ENCODE peak calls at places on chromosomes 7 and 10, in ten cellular contexts. One of them, this sample, is unnamed.

GRCh38 chr7:66877577-66878300 is 43.3 kb upstream of the TMEM248 start:
- DNase-seq in mucosa of descending colon: no peak
- DNase-seq in lung: no peak
- DNase-seq in AG04450: no peak
- DNase-seq in lower lobe of right lung: no peak
- DNase-seq in Panc1: no peak
- DNase-seq in upper lobe of left lung: no peak
- DNase-seq in PC-9: no peak
- DNase-seq in tibial nerve: no peak
- DNase-seq in IMR-90: peak
- DNase-seq in this sample: peak

GRCh38 chr7:90520484-90520883 is 51.0 kb downstream of the PTTG1IP2 start:
- DNase-seq in mucosa of descending colon: no peak
- DNase-seq in lung: no peak
- DNase-seq in AG04450: no peak
- DNase-seq in lower lobe of right lung: no peak
- DNase-seq in Panc1: no peak
- DNase-seq in upper lobe of left lung: no peak
- DNase-seq in PC-9: no peak
- DNase-seq in tibial nerve: no peak
- DNase-seq in IMR-90: peak
- DNase-seq in this sample: no peak

GRCh38 chr10:90605506-90605905 is 252.3 kb downstream of the HTR7 start:
- DNase-seq in mucosa of descending colon: no peak
- DNase-seq in lung: no peak
- DNase-seq in AG04450: no peak
- DNase-seq in lower lobe of right lung: no peak
- DNase-seq in Panc1: no peak
- DNase-seq in upper lobe of left lung: no peak
- DNase-seq in PC-9: no peak
- DNase-seq in tibial nerve: no peak
- DNase-seq in IMR-90: no peak
- DNase-seq in this sample: no peak

GRCh38 chr10:65235266-65235665 is 1690.6 kb upstream of the LRRTM3 start:
- DNase-seq in mucosa of descending colon: no peak
- DNase-seq in lung: no peak
- DNase-seq in AG04450: no peak
- DNase-seq in lower lobe of right lung: no peak
- DNase-seq in Panc1: no peak
- DNase-seq in upper lobe of left lung: no peak
- DNase-seq in PC-9: no peak
- DNase-seq in tibial nerve: no peak
- DNase-seq in IMR-90: no peak
- DNase-seq in this sample: no peak

GRCh38 chr10:15427836-15428414 is 56.8 kb upstream of the FAM171A1 start:
- DNase-seq in mucosa of descending colon: no peak
- DNase-seq in lung: no peak
- DNase-seq in AG04450: peak
- DNase-seq in lower lobe of right lung: no peak
- DNase-seq in Panc1: no peak
- DNase-seq in upper lobe of left lung: no peak
- DNase-seq in PC-9: no peak
- DNase-seq in tibial nerve: no peak
- DNase-seq in IMR-90: peak
- DNase-seq in this sample: peak

GRCh38 chr10:24597426-24597825 is 126.3 kb downstream of the ARHGAP21 start:
- DNase-seq in mucosa of descending colon: no peak
- DNase-seq in lung: no peak
- DNase-seq in AG04450: no peak
- DNase-seq in lower lobe of right lung: no peak
- DNase-seq in Panc1: no peak
- DNase-seq in upper lobe of left lung: no peak
- DNase-seq in PC-9: no peak
- DNase-seq in tibial nerve: no peak
- DNase-seq in IMR-90: no peak
- DNase-seq in this sample: no peak

GRCh38 chr7:106022193-106022821 is 59.2 kb downstream of the CDHR3 start:
- DNase-seq in mucosa of descending colon: no peak
- DNase-seq in lung: no peak
- DNase-seq in AG04450: no peak
- DNase-seq in lower lobe of right lung: no peak
- DNase-seq in Panc1: no peak
- DNase-seq in upper lobe of left lung: peak
- DNase-seq in PC-9: no peak
- DNase-seq in tibial nerve: no peak
- DNase-seq in IMR-90: no peak
- DNase-seq in this sample: peak

GRCh38 chr10:47287365-47287802 is 12.6 kb upstream of the GDF10 start:
- DNase-seq in mucosa of descending colon: peak
- DNase-seq in lung: no peak
- DNase-seq in AG04450: no peak
- DNase-seq in lower lobe of right lung: no peak
- DNase-seq in Panc1: no peak
- DNase-seq in upper lobe of left lung: no peak
- DNase-seq in PC-9: peak
- DNase-seq in tibial nerve: no peak
- DNase-seq in IMR-90: no peak
- DNase-seq in this sample: no peak

GRCh38 chr10:21285207-21285606 is 240.3 kb downstream of the SKIDA1 start:
- DNase-seq in mucosa of descending colon: no peak
- DNase-seq in lung: no peak
- DNase-seq in AG04450: no peak
- DNase-seq in lower lobe of right lung: no peak
- DNase-seq in Panc1: no peak
- DNase-seq in upper lobe of left lung: no peak
- DNase-seq in PC-9: no peak
- DNase-seq in tibial nerve: no peak
- DNase-seq in IMR-90: no peak
- DNase-seq in this sample: no peak

GRCh38 chr10:11824376-11824775 is 1.2 kb downstream of the PROSER2 start:
- DNase-seq in mucosa of descending colon: no peak
- DNase-seq in lung: no peak
- DNase-seq in AG04450: no peak
- DNase-seq in lower lobe of right lung: no peak
- DNase-seq in Panc1: no peak
- DNase-seq in upper lobe of left lung: no peak
- DNase-seq in PC-9: no peak
- DNase-seq in tibial nerve: no peak
- DNase-seq in IMR-90: peak
- DNase-seq in this sample: peak

GRCh38 chr10:11823989-11824346 is 812 bp downstream of the PROSER2 start:
- DNase-seq in mucosa of descending colon: no peak
- DNase-seq in lung: no peak
- DNase-seq in AG04450: no peak
- DNase-seq in lower lobe of right lung: no peak
- DNase-seq in Panc1: no peak
- DNase-seq in upper lobe of left lung: no peak
- DNase-seq in PC-9: no peak
- DNase-seq in tibial nerve: no peak
- DNase-seq in IMR-90: peak
- DNase-seq in this sample: peak

GRCh38 chr10:11822031-11822756 is 962 bp upstream of the PROSER2 start:
- DNase-seq in mucosa of descending colon: no peak
- DNase-seq in lung: no peak
- DNase-seq in AG04450: no peak
- DNase-seq in lower lobe of right lung: no peak
- DNase-seq in Panc1: no peak
- DNase-seq in upper lobe of left lung: no peak
- DNase-seq in PC-9: no peak
- DNase-seq in tibial nerve: no peak
- DNase-seq in IMR-90: no peak
- DNase-seq in this sample: no peak

GRCh38 chr10:11823122-11823988 is at the start of gene PROSER2:
- DNase-seq in mucosa of descending colon: peak
- DNase-seq in lung: peak
- DNase-seq in AG04450: no peak
- DNase-seq in lower lobe of right lung: peak
- DNase-seq in Panc1: no peak
- DNase-seq in upper lobe of left lung: peak
- DNase-seq in PC-9: peak
- DNase-seq in tibial nerve: peak
- DNase-seq in IMR-90: peak
- DNase-seq in this sample: peak

GRCh38 chr10:11822809-11823121 is 391 bp upstream of the PROSER2 start:
- DNase-seq in mucosa of descending colon: no peak
- DNase-seq in lung: no peak
- DNase-seq in AG04450: no peak
- DNase-seq in lower lobe of right lung: no peak
- DNase-seq in Panc1: no peak
- DNase-seq in upper lobe of left lung: no peak
- DNase-seq in PC-9: no peak
- DNase-seq in tibial nerve: no peak
- DNase-seq in IMR-90: no peak
- DNase-seq in this sample: no peak
- H3K4me3 ChIP-seq in mucosa of descending colon: no peak
- H3K4me3 ChIP-seq in lung: peak
- H3K4me3 ChIP-seq in AG04450: peak
- H3K4me3 ChIP-seq in lower lobe of right lung: peak
- H3K4me3 ChIP-seq in Panc1: peak
- H3K4me3 ChIP-seq in upper lobe of left lung: no peak
- H3K4me3 ChIP-seq in PC-9: peak
- H3K4me3 ChIP-seq in tibial nerve: peak
- H3K4me3 ChIP-seq in IMR-90: peak
- H3K4me3 ChIP-seq in this sample: peak

DNA sequence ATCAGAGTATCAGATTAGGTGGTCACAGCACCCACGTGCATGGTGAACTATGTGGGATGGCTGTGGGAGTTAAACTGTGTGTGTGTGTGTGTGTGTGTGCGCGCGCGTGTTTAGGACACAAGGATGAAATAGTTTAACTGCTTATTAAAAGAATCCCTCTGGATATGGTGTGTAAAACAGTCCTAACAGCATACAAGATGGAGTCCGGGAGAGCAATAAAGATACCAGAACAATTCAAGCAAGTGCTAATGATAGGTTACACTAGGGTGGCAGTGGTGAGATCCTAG is 202.2 kb downstream of the IPMK start:
- DNase-seq in mucosa of descending colon: no peak
- DNase-seq in lung: no peak
- DNase-seq in AG04450: no peak
- DNase-seq in lower lobe of right lung: no peak
- DNase-seq in Panc1: no peak
- DNase-seq in upper lobe of left lung: no peak
- DNase-seq in PC-9: no peak
- DNase-seq in tibial nerve: no peak
- DNase-seq in IMR-90: no peak
- DNase-seq in this sample: no peak
- TF ChIP-seq CTCF in mucosa of descending colon: no peak
- TF ChIP-seq CTCF in lung: no peak
- TF ChIP-seq CTCF in AG04450: no peak
- TF ChIP-seq CTCF in lower lobe of right lung: no peak
- TF ChIP-seq CTCF in Panc1: peak
- TF ChIP-seq CTCF in upper lobe of left lung: no peak
- TF ChIP-seq CTCF in PC-9: no peak
- TF ChIP-seq CTCF in tibial nerve: no peak
- TF ChIP-seq CTCF in IMR-90: no peak
- TF ChIP-seq CTCF in this sample: no peak

GRCh38 chr10:110226555-110226925 is 19.1 kb downstream of the MXI1 start:
- DNase-seq in mucosa of descending colon: peak
- DNase-seq in lung: peak
- DNase-seq in AG04450: peak
- DNase-seq in lower lobe of right lung: peak
- DNase-seq in Panc1: no peak
- DNase-seq in upper lobe of left lung: peak
- DNase-seq in PC-9: peak
- DNase-seq in tibial nerve: peak
- DNase-seq in IMR-90: peak
- DNase-seq in this sample: peak

GRCh38 chr10:110222896-110223675 is 15.7 kb downstream of the MXI1 start:
- DNase-seq in mucosa of descending colon: no peak
- DNase-seq in lung: no peak
- DNase-seq in AG04450: no peak
- DNase-seq in lower lobe of right lung: no peak
- DNase-seq in Panc1: no peak
- DNase-seq in upper lobe of left lung: no peak
- DNase-seq in PC-9: no peak
- DNase-seq in tibial nerve: no peak
- DNase-seq in IMR-90: no peak
- DNase-seq in this sample: no peak

GRCh38 chr10:110225756-110226554 is 18.6 kb downstream of the MXI1 start:
- DNase-seq in mucosa of descending colon: peak
- DNase-seq in lung: peak
- DNase-seq in AG04450: peak
- DNase-seq in lower lobe of right lung: peak
- DNase-seq in Panc1: no peak
- DNase-seq in upper lobe of left lung: peak
- DNase-seq in PC-9: peak
- DNase-seq in tibial nerve: peak
- DNase-seq in IMR-90: peak
- DNase-seq in this sample: peak

GRCh38 chr10:110225441-110225755 is 18.0 kb downstream of the MXI1 start:
- DNase-seq in mucosa of descending colon: no peak
- DNase-seq in lung: no peak
- DNase-seq in AG04450: no peak
- DNase-seq in lower lobe of right lung: no peak
- DNase-seq in Panc1: no peak
- DNase-seq in upper lobe of left lung: no peak
- DNase-seq in PC-9: no peak
- DNase-seq in tibial nerve: no peak
- DNase-seq in IMR-90: no peak
- DNase-seq in this sample: no peak

GRCh38 chr10:110224992-110225391 is 17.6 kb downstream of the MXI1 start:
- DNase-seq in mucosa of descending colon: no peak
- DNase-seq in lung: no peak
- DNase-seq in AG04450: no peak
- DNase-seq in lower lobe of right lung: peak
- DNase-seq in Panc1: no peak
- DNase-seq in upper lobe of left lung: no peak
- DNase-seq in PC-9: no peak
- DNase-seq in tibial nerve: no peak
- DNase-seq in IMR-90: no peak
- DNase-seq in this sample: no peak
- H3K4me3 ChIP-seq in mucosa of descending colon: no peak
- H3K4me3 ChIP-seq in lung: no peak
- H3K4me3 ChIP-seq in AG04450: peak
- H3K4me3 ChIP-seq in lower lobe of right lung: peak
- H3K4me3 ChIP-seq in Panc1: peak
- H3K4me3 ChIP-seq in upper lobe of left lung: no peak
- H3K4me3 ChIP-seq in PC-9: peak
- H3K4me3 ChIP-seq in tibial nerve: no peak
- H3K4me3 ChIP-seq in IMR-90: no peak
- H3K4me3 ChIP-seq in this sample: peak

DNA sequence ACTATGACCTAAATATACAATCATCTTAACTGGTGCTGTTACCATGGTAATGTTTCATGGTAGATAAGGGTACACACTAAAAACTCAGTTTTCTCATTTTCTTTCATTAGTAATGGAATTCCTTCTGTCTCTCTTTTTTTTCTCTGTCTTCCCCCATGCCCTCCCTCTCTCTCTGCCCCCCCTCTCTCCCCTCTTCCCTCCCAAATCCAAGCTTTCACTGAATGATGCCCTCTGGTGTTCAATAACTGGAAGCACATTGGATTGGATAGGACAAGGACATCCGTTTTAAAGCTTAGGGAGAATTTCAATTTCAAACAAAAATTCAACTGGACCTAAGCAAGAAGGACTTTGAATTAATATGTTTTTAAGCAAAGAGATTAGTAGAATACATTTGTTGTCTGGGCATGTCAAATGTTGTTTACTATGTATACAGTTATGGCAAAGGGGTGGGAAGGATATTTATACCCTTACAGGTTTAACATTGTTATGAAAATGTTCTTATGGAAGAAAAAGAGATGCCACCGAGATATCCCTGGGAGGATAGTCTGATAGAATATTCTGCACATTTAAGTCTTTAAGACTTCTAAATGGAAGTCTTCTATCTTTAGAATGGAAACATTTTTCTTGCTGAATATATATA is 6.1 kb downstream of the CHRM2 start:
- DNase-seq in mucosa of descending colon: no peak
- DNase-seq in lung: no peak
- DNase-seq in AG04450: no peak
- DNase-seq in lower lobe of right lung: no peak
- DNase-seq in Panc1: peak
- DNase-seq in upper lobe of left lung: no peak
- DNase-seq in PC-9: no peak
- DNase-seq in tibial nerve: no peak
- DNase-seq in IMR-90: peak
- DNase-seq in this sample: peak
- TF ChIP-seq CTCF in mucosa of descending colon: no peak
- TF ChIP-seq CTCF in lung: no peak
- TF ChIP-seq CTCF in AG04450: peak
- TF ChIP-seq CTCF in lower lobe of right lung: peak
- TF ChIP-seq CTCF in Panc1: peak
- TF ChIP-seq CTCF in upper lobe of left lung: no peak
- TF ChIP-seq CTCF in PC-9: peak
- TF ChIP-seq CTCF in tibial nerve: no peak
- TF ChIP-seq CTCF in IMR-90: peak
- TF ChIP-seq CTCF in this sample: peak

This sample was measured in astrocyte of the spinal cord.